ENCODE peak calls at places on chromosomes 11 and 22, in ten cellular contexts. J is epithelial cell of esophagus; Q is NCI-H1436 treated with DMSO at 0.1 percent for 48 hours; S is activated CD4-positive, alpha-beta T cell treated with anti-CD3 and anti-CD28 coated beads, Interleukin-2, amount 50 U/mL, for 4 hours; H is occipital lobe; X is EH; L is NCI-H82; T is psoas muscle; K is T-cell; M is activated T-helper 1 cell treated with Interleukin-2 at 50 U/mL for 16 hours. F is an unnamed sample.

GRCh38 chr22:49628351-49629023 is 199.2 kb downstream of the BRD1 start:
- DNase-seq in J (no peak), Q (no peak), S (no peak), H (no peak), X (no peak), L (no peak), T (peak; percentile 44), K (no peak), M (no peak), F (no peak)

GRCh38 chr11:34599406-34599901 is 21.4 kb upstream of the EHF start:
- DNase-seq in J (peak; percentile 90), Q (no peak), S (no peak), H (no peak), X (peak; percentile 94), L (no peak), T (no peak), K (no peak), M (no peak), F (no peak)

GRCh38 chr11:134331565-134332188 is at the start of gene GLB1L2:
- DNase-seq in J (peak; percentile 73), Q (no peak), S (peak; percentile 74), H (peak; percentile 70), X (peak; percentile 1), L (peak; percentile 86), T (peak; percentile 86), K (peak; percentile 82), M (peak; percentile 78), F (peak; percentile 77)

GRCh38 chr11:77101043-77101537 is 1.6 kb upstream of the OMP start:
- DNase-seq in J (peak; percentile 31), Q (no peak), S (no peak), H (no peak), X (peak; percentile 43), L (peak; percentile 40), T (peak; percentile 28), K (no peak), M (no peak), F (no peak)

GRCh38 chr11:23502821-23503220 is 642.5 kb upstream of the CCDC179 start:
- DNase-seq in J (no peak), Q (no peak), S (no peak), H (no peak), X (peak; percentile 1), L (no peak), T (no peak), K (no peak), M (no peak), F (no peak)

GRCh38 chr11:3228445-3228829 is 3.8 kb downstream of the MRGPRE start:
- DNase-seq in J (no peak), Q (no peak), S (no peak), H (no peak), X (no peak), L (no peak), T (no peak), K (no peak), M (no peak), F (no peak)

GRCh38 chr11:123628936-123629683 is 25.3 kb downstream of the SCN3B start:
- DNase-seq in J (no peak), Q (no peak), S (no peak), H (no peak), X (peak; percentile 49), L (peak; percentile 6), T (peak; percentile 70), K (no peak), M (no peak), F (no peak)

GRCh38 chr22:33314316-33314715 is 256.1 kb upstream of the SYN3 start:
- DNase-seq in J (no peak), Q (no peak), S (no peak), H (no peak), X (no peak), L (no peak), T (no peak), K (no peak), M (no peak), F (no peak)

GRCh38 chr11:126166413-126166812 is 45.0 kb downstream of the RPUSD4 start:
- DNase-seq in J (no peak), Q (no peak), S (no peak), H (no peak), X (no peak), L (no peak), T (no peak), K (no peak), M (no peak), F (no peak)

GRCh38 chr11:8959546-8960166 is 4.6 kb downstream of the TMEM9B start:
- DNase-seq in J (peak; percentile 81), Q (no peak), S (no peak), H (no peak), X (peak; percentile 85), L (peak; percentile 70), T (no peak), K (no peak), M (no peak), F (no peak)

GRCh38 chr11:128022007-128022368 is 565.4 kb downstream of the ETS1 start:
- DNase-seq in J (peak; percentile 68), Q (no peak), S (no peak), H (no peak), X (peak; percentile 75), L (no peak), T (no peak), K (no peak), M (no peak), F (no peak)

GRCh38 chr11:15720460-15720859 is 605.7 kb downstream of the INSC start:
- DNase-seq in J (no peak), Q (no peak), S (no peak), H (no peak), X (peak; percentile 28), L (peak; percentile 7), T (no peak), K (no peak), M (no peak), F (no peak)

GRCh38 chr22:44729391-44730012 is 22.9 kb upstream of the ARHGAP8 start:
- DNase-seq in J (no peak), Q (no peak), S (no peak), H (peak; percentile 21), X (peak; percentile 74), L (no peak), T (peak; percentile 68), K (no peak), M (no peak), F (no peak)

GRCh38 chr11:67365756-67366384 is 7.5 kb downstream of the CLCF1 start:
- DNase-seq in J (no peak), Q (no peak), S (no peak), H (peak; percentile 54), X (no peak), L (no peak), T (no peak), K (no peak), M (no peak), F (no peak)

GRCh38 chr11:109644158-109644557 is 222.2 kb downstream of the C11orf87 start:
- DNase-seq in J (no peak), Q (no peak), S (no peak), H (peak; percentile 21), X (peak; percentile 3), L (peak; percentile 71), T (no peak), K (no peak), M (no peak), F (no peak)

GRCh38 chr11:110447897-110448522 is 18.3 kb downstream of the FDX1 start:
- DNase-seq in J (peak; percentile 54), Q (no peak), S (no peak), H (no peak), X (no peak), L (peak; percentile 17), T (no peak), K (no peak), M (no peak), F (no peak)

GRCh38 chr11:44346983-44347382 is 37.0 kb upstream of the ALX4 start:
- DNase-seq in J (no peak), Q (no peak), S (no peak), H (no peak), X (no peak), L (no peak), T (no peak), K (no peak), M (no peak), F (no peak)

GRCh38 chr11:6315811-6316425 is 4.4 kb downstream of the CAVIN3 start:
- DNase-seq in J (peak; percentile 66), Q (no peak), S (no peak), H (no peak), X (peak; percentile 71), L (peak; percentile 71), T (peak; percentile 72), K (no peak), M (no peak), F (no peak)

GRCh38 chr11:37657645-37658044 is 1059.6 kb upstream of the RAG2 start:
- DNase-seq in J (peak; percentile 50), Q (no peak), S (no peak), H (no peak), X (peak; percentile 42), L (no peak), T (no peak), K (no peak), M (no peak), F (no peak)

GRCh38 chr11:62770778-62771143 is 435 bp upstream of the TAF6L start:
- DNase-seq in J (peak; percentile 17), Q (no peak), S (no peak), H (peak; percentile 51), X (no peak), L (peak; percentile 58), T (peak; percentile 63), K (peak; percentile 32), M (no peak), F (no peak)

F was measured in activated gamma-delta T cell.